ENCODE peak calls at places on chromosome 14, in eight cellular contexts. C, F, R, E, X, U, O and T are unnamed samples. For H3K4me1, the result is how much of the 10 kb centered on the place peaks cover.

GRCh38 chr14:80941241-80942157 is at the start of gene CEP128:
- DNase-seq in E (peak), F (peak), O (peak), C (peak), X (peak), R (peak), U (peak), T (peak)

GRCh38 chr14:53670701-53671100 is 285.9 kb downstream of the BMP4 start:
- DNase-seq in F (no peak), O (no peak), U (no peak), E (no peak), X (peak), C (no peak), R (no peak), T (no peak)

GRCh38 chr14:92625213-92625612 is 111.6 kb downstream of the RIN3 start:
- DNase-seq in F (no peak), R (no peak), U (no peak), E (no peak), O (no peak), C (no peak), X (peak), T (no peak)

GRCh38 chr14:98889107-98889835 is 382.7 kb downstream of the BCL11B start:
- DNase-seq in O (no peak), F (no peak), X (no peak), E (no peak), U (no peak), R (no peak), C (no peak), T (no peak)

GRCh38 chr14:55715889-55716288 is 135.9 kb downstream of the KTN1 start:
- DNase-seq in F (no peak), O (no peak), E (no peak), U (no peak), R (no peak), C (no peak), X (peak), T (no peak)

GRCh38 chr14:69500096-69500495 is 15.6 kb downstream of the PLEKHD1 start:
- DNase-seq in O (no peak), X (no peak), U (no peak), C (no peak), F (no peak), R (no peak), E (no peak), T (no peak)

GRCh38 chr14:95134304-95134933 is 22.9 kb downstream of the DICER1 start:
- DNase-seq in U (no peak), X (peak), R (no peak), E (no peak), C (no peak), F (no peak), O (no peak), T (no peak)

GRCh38 chr14:95504135-95505029 is 12.1 kb downstream of the SYNE3 start:
- DNase-seq in R (no peak), C (no peak), U (peak), O (no peak), F (peak), X (no peak), E (no peak), T (no peak)

GRCh38 chr14:23654231-23654630 is 18.1 kb downstream of the DHRS2 start:
- DNase-seq in O (no peak), U (no peak), X (no peak), C (no peak), E (no peak), F (no peak), R (no peak), T (no peak)

GRCh38 chr14:50944647-50945413 is 547 bp upstream of the PYGL start:
- DNase-seq in O (peak), U (no peak), E (no peak), F (no peak), X (peak), C (peak), R (no peak), T (no peak)

DNA sequence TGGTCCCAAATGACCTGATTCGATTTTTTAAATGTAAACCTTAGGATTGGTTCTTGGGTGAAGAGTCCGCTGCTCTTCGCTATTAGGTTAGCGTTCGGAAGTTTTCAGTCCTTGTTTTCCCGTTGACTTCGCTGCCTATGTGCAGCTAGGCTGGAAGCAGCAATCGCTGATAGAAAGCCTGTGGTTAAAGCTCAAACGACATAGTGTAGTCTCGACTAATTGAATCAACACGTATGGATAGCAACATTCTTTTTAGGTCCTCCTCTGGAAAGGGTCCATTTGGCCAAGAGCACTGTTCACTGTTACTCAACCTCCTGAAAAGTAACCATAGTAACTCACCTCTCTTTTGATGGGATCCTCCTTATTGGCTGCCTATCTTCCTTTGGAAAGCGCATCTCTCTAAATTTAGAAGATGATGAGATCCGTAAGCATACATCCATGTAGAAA is 355.5 kb downstream of the SNAPC1 start:
- DNase-seq in C (no peak), R (no peak), X (peak), F (no peak), E (no peak), U (no peak), O (no peak), T (no peak)
- H3K4me3 ChIP-seq in C (no peak), R (peak), X (peak), F (no peak), E (peak), U (no peak), O (peak), T (no peak)

GRCh38 chr14:90403065-90403464 is 6.2 kb downstream of the CALM1 start:
- DNase-seq in E (no peak), O (no peak), F (no peak), R (no peak), U (no peak), X (no peak), C (no peak), T (no peak)

GRCh38 chr14:90399541-90400444 is 3.0 kb downstream of the CALM1 start:
- DNase-seq in E (peak), C (peak), R (peak), U (peak), O (peak), F (peak), X (peak), T (peak)

GRCh38 chr14:90402009-90402408 is 5.2 kb downstream of the CALM1 start:
- DNase-seq in O (no peak), R (no peak), U (no peak), X (no peak), C (no peak), E (no peak), F (no peak), T (no peak)

GRCh38 chr14:90398841-90399540 is 2.2 kb downstream of the CALM1 start:
- DNase-seq in R (no peak), U (no peak), O (no peak), X (no peak), F (no peak), C (no peak), E (no peak), T (no peak)

GRCh38 chr14:90400904-90401561 is 4.2 kb downstream of the CALM1 start:
- DNase-seq in U (no peak), F (no peak), C (no peak), E (no peak), O (no peak), R (no peak), X (no peak), T (no peak)
- H3K4me1 ChIP-seq in U (under half), F (under half), C (under half), E (half or more), O (half or more), R (half or more), X (under half), T (under half)

GRCh38 chr14:104276435-104276834 is 138.0 kb downstream of the KIF26A start:
- DNase-seq in O (no peak), F (no peak), U (no peak), X (no peak), E (no peak), C (no peak), R (no peak), T (no peak)
- H3K4me3 ChIP-seq in O (no peak), F (no peak), U (no peak), X (no peak), E (no peak), C (no peak), R (no peak), T (no peak)

DNA sequence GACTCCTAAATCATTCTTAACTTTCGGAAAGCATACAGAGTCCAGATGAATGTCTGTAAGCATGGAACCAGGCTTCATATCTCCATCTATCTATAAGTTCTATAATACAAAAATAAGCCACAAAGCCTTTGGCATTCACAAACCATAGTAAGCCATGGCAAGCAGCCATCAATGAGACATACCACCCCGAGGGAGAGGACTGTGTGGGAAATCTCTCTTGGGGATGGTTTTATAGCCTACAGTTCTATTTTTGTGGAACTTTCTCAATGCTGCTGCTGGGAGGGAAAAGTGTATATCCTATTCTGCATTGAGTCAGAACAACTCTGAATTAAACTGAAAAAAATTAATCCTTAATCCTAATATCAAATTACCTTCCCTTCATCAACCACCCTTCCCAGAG is 20.4 kb downstream of the EGLN3 start:
- DNase-seq in E (no peak), R (no peak), O (no peak), U (no peak), C (no peak), F (no peak), X (no peak), T (no peak)
- H3K4me1 ChIP-seq in E (under half), R (under half), O (under half), U (under half), C (under half), F (under half), X (under half), T (under half)

DNA sequence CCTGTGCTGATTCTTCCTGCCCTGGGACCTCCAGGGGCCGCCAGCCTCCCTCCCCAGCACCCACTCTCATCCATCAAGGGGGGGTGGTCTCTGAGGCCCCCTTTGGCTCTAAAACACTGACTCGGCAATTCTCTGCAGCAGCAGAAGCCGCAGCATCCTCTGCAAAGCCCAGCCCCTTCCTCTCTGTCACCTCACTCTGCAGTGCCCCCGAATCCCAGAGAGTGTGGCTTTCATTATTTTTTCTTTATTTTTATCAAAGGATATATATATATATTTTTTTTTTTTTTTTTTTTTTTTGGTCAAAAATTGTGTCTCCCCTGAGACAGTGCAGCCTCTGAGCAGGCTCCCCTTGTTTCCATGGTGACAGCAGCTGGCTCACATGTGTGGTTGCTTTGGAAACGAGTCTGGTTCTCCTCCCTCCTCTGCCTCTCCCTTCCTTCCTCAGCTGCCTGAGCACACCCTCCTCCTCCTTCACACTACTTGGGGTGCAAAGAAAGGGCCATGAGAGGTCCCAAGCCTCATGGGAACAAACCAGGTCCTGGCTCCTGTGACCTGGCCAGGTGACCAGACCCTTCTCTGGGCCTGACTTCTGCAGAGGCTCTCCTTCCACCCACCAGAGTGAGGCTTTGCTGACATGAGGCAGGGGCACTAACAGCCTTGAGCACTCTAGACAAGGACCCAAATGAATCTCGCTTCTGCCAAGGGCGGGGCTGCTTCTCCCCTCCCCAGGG is 100.5 kb downstream of the LRRC74A start:
- DNase-seq in X (peak), F (peak), R (peak), C (no peak), O (no peak), U (peak), E (peak), T (peak)
- H3K4me3 ChIP-seq in X (no peak), F (no peak), R (peak), C (no peak), O (no peak), U (no peak), E (peak), T (peak)

GRCh38 chr14:103074699-103075341 is 9.2 kb upstream of the LBHD2 start:
- DNase-seq in O (peak), R (no peak), F (peak), X (no peak), C (peak), E (peak), U (no peak), T (peak)
- H3K4me1 ChIP-seq in O (under half), R (under half), F (under half), X (under half), C (under half), E (under half), U (under half), T (under half)